ENCODE peak calls at places on chromosomes 6 and 20, in ten cellular contexts. T, H, M, E, O, U, Z, K, J and L are unnamed samples. For H3K4me1, the result is how much of the 10 kb centered on the place peaks cover.

GRCh38 chr20:1322511-1323245 is 6.3 kb downstream of the SDCBP2 start:
- DNase-seq in T (no peak), H (peak), M (peak), E (no peak), O (no peak), U (peak), Z (no peak), K (no peak), J (peak), L (peak)

GRCh38 chr20:11919571-11919970 is 1.9 kb downstream of the BTBD3 start:
- DNase-seq in T (no peak), H (no peak), M (no peak), E (no peak), O (no peak), U (no peak), Z (no peak), K (no peak), J (no peak), L (no peak)

GRCh38 chr6:84220809-84221409 is 6.5 kb downstream of the CEP162 start:
- DNase-seq in T (no peak), H (peak), M (peak), E (no peak), O (peak), U (no peak), Z (no peak), K (no peak), J (no peak), L (no peak)

GRCh38 chr20:63699466-63700198 is 3.2 kb downstream of the TNFRSF6B start:
- DNase-seq in T (no peak), H (no peak), M (no peak), E (no peak), O (no peak), U (peak), Z (no peak), K (no peak), J (no peak), L (no peak)

GRCh38 chr6:82568290-82568993 is 204.8 kb downstream of the TPBG start:
- DNase-seq in T (no peak), H (no peak), M (no peak), E (no peak), O (no peak), U (no peak), Z (no peak), K (no peak), J (no peak), L (no peak)

GRCh38 chr6:147586044-147586443 is 77.6 kb downstream of the SAMD5 start:
- DNase-seq in T (no peak), H (peak), M (peak), E (peak), O (no peak), U (peak), Z (no peak), K (peak), J (no peak), L (no peak)

GRCh38 chr20:4029505-4030467 is 14.4 kb upstream of the RNF24 start:
- DNase-seq in T (no peak), H (peak), M (no peak), E (no peak), O (no peak), U (no peak), Z (no peak), K (no peak), J (no peak), L (no peak)

GRCh38 chr20:63498950-63499332 is at the start of gene EEF1A2:
- DNase-seq in T (peak), H (peak), M (no peak), E (no peak), O (no peak), U (no peak), Z (peak), K (no peak), J (no peak), L (peak)

GRCh38 chr6:169866668-169867521 is 115.5 kb downstream of the ERMARD start:
- DNase-seq in T (peak), H (no peak), M (no peak), E (no peak), O (no peak), U (no peak), Z (no peak), K (no peak), J (peak), L (no peak)

GRCh38 chr6:144314562-144314961 is 29.4 kb downstream of the UTRN start:
- DNase-seq in T (no peak), H (no peak), M (no peak), E (no peak), O (no peak), U (no peak), Z (no peak), K (peak), J (no peak), L (no peak)

GRCh38 chr6:31899882-31900722 is 1.8 kb downstream of the ZBTB12 start:
- DNase-seq in T (no peak), H (no peak), M (no peak), E (no peak), O (no peak), U (peak), Z (peak), K (no peak), J (no peak), L (no peak)

GRCh38 chr20:64112691-64113443 is 5.5 kb upstream of the NPBWR2 start:
- DNase-seq in T (peak), H (no peak), M (no peak), E (no peak), O (no peak), U (no peak), Z (no peak), K (no peak), J (no peak), L (peak)

GRCh38 chr20:47198254-47198671 is 158.2 kb downstream of the ZMYND8 start:
- DNase-seq in T (no peak), H (peak), M (no peak), E (no peak), O (no peak), U (no peak), Z (no peak), K (no peak), J (no peak), L (no peak)

GRCh38 chr6:160931378-160932343 is 59.9 kb upstream of the MAP3K4 start:
- DNase-seq in T (no peak), H (peak), M (no peak), E (no peak), O (no peak), U (no peak), Z (no peak), K (no peak), J (no peak), L (no peak)

GRCh38 chr6:112984899-112985298 is 637.8 kb downstream of the RFPL4B start:
- DNase-seq in T (no peak), H (no peak), M (no peak), E (no peak), O (no peak), U (no peak), Z (no peak), K (no peak), J (no peak), L (no peak)

GRCh38 chr6:150290429-150290828 is 78.4 kb upstream of the IYD start:
- DNase-seq in T (no peak), H (no peak), M (peak), E (no peak), O (no peak), U (no peak), Z (no peak), K (no peak), J (no peak), L (no peak)

GRCh38 chr6:4280721-4281120 is 145.3 kb upstream of the ECI2 start:
- DNase-seq in T (no peak), H (peak), M (peak), E (no peak), O (no peak), U (no peak), Z (no peak), K (no peak), J (peak), L (no peak)

GRCh38 chr6:45420909-45421699 is 43.4 kb upstream of the SUPT3H start:
- DNase-seq in T (no peak), H (no peak), M (peak), E (no peak), O (no peak), U (no peak), Z (no peak), K (no peak), J (no peak), L (no peak)

GRCh38 chr20:15937179-15937578 is 636.1 kb downstream of the KIF16B start:
- DNase-seq in T (no peak), H (no peak), M (no peak), E (no peak), O (no peak), U (no peak), Z (no peak), K (no peak), J (no peak), L (no peak)
- H3K4me1 ChIP-seq in T (under half), H (under half), M (under half), E (under half), O (under half), U (under half), Z (under half), K (under half), J (under half), L (under half)

GRCh38 chr6:35065441-35065800 is 75.7 kb downstream of the TCP11 start:
- DNase-seq in T (no peak), H (no peak), M (no peak), E (no peak), O (no peak), U (no peak), Z (no peak), K (no peak), J (no peak), L (no peak)

GRCh38 chr6:35063701-35064507 is 77.2 kb downstream of the TCP11 start:
- DNase-seq in T (no peak), H (no peak), M (no peak), E (no peak), O (no peak), U (no peak), Z (no peak), K (no peak), J (no peak), L (no peak)

GRCh38 chr6:35062676-35063574 is 78.2 kb downstream of the TCP11 start:
- DNase-seq in T (no peak), H (no peak), M (no peak), E (no peak), O (no peak), U (no peak), Z (no peak), K (no peak), J (no peak), L (no peak)

GRCh38 chr6:35065870-35066269 is 75.3 kb downstream of the TCP11 start:
- DNase-seq in T (no peak), H (no peak), M (no peak), E (no peak), O (no peak), U (no peak), Z (no peak), K (peak), J (no peak), L (no peak)

GRCh38 chr6:35064508-35065440 is 76.4 kb downstream of the TCP11 start:
- DNase-seq in T (no peak), H (no peak), M (no peak), E (no peak), O (no peak), U (no peak), Z (no peak), K (no peak), J (no peak), L (no peak)
- H3K27ac ChIP-seq in T (no peak), H (no peak), M (no peak), E (no peak), O (no peak), U (no peak), Z (no peak), K (no peak), J (no peak), L (no peak)

DNA sequence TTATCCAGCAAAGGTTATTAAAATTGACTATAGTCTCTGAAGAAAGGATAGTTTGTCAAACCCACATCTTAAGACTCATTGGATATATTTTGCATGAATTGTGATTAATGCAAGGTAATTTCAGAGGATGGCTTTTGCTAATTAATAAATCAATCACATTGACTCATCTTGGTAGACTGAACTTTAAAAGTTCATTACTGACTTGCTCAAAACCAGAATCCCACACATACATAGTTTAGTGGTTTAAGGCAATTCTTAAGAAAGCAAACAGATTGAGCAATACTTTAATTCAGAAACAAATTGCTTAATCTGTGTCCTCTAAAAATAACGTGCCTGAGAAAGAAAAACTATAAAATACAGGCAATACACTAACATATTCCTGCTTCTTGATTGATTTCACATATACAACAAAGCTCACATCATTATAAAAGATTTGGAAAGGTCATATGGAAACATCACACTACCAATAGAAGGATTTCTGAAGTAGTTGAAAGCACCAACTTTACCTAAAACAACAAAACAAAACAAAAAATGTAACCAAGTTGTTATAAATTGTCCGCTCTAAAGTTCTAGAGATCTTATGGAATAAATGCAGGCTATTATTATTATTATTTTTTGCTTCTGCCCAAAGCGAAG is 63.1 kb upstream of the ZNF217 start:
- DNase-seq in T (no peak), H (peak), M (peak), E (no peak), O (no peak), U (no peak), Z (no peak), K (no peak), J (no peak), L (no peak)
- H3K4me1 ChIP-seq in T (half or more), H (under half), M (under half), E (under half), O (under half), U (under half), Z (under half), K (under half), J (under half), L (under half)

GRCh38 chr20:51960004-51960403 is 157.7 kb upstream of the SALL4 start:
- DNase-seq in T (no peak), H (no peak), M (no peak), E (no peak), O (no peak), U (no peak), Z (no peak), K (no peak), J (no peak), L (no peak)
- H3K27ac ChIP-seq in T (no peak), H (no peak), M (no peak), E (no peak), O (no peak), U (no peak), Z (no peak), K (no peak), J (no peak), L (no peak)

GRCh38 chr6:53041356-53041755 is 23.8 kb upstream of the FBXO9 start:
- DNase-seq in T (no peak), H (peak), M (peak), E (no peak), O (no peak), U (no peak), Z (no peak), K (no peak), J (no peak), L (no peak)
- H3K4me1 ChIP-seq in T (under half), H (under half), M (under half), E (under half), O (under half), U (under half), Z (under half), K (under half), J (under half), L (under half)

GRCh38 chr6:2999005-2999620 is 581 bp upstream of the NQO2 start:
- DNase-seq in T (no peak), H (peak), M (peak), E (no peak), O (no peak), U (no peak), Z (no peak), K (peak), J (no peak), L (no peak)
- H3K27ac ChIP-seq in T (peak), H (peak), M (peak), E (peak), O (peak), U (peak), Z (peak), K (peak), J (peak), L (peak)

GRCh38 chr20:38893485-38894090 is 32.6 kb upstream of the FAM83D start:
- DNase-seq in T (peak), H (peak), M (peak), E (peak), O (peak), U (peak), Z (peak), K (peak), J (no peak), L (peak)
- H3K4me1 ChIP-seq in T (under half), H (under half), M (under half), E (under half), O (under half), U (under half), Z (under half), K (under half), J (under half), L (under half)

GRCh38 chr6:159117541-159117940 is 51.7 kb upstream of the FNDC1 start:
- DNase-seq in T (no peak), H (no peak), M (no peak), E (no peak), O (no peak), U (no peak), Z (no peak), K (peak), J (no peak), L (no peak)

GRCh38 chr6:159117031-159117430 is 52.2 kb upstream of the FNDC1 start:
- DNase-seq in T (no peak), H (peak), M (peak), E (no peak), O (no peak), U (no peak), Z (no peak), K (peak), J (no peak), L (no peak)

GRCh38 chr6:159121387-159121955 is 47.7 kb upstream of the FNDC1 start:
- DNase-seq in T (no peak), H (no peak), M (no peak), E (no peak), O (no peak), U (no peak), Z (no peak), K (no peak), J (no peak), L (no peak)

GRCh38 chr6:159118941-159119340 is 50.3 kb upstream of the FNDC1 start:
- DNase-seq in T (no peak), H (no peak), M (no peak), E (no peak), O (no peak), U (no peak), Z (no peak), K (no peak), J (no peak), L (no peak)

DNA sequence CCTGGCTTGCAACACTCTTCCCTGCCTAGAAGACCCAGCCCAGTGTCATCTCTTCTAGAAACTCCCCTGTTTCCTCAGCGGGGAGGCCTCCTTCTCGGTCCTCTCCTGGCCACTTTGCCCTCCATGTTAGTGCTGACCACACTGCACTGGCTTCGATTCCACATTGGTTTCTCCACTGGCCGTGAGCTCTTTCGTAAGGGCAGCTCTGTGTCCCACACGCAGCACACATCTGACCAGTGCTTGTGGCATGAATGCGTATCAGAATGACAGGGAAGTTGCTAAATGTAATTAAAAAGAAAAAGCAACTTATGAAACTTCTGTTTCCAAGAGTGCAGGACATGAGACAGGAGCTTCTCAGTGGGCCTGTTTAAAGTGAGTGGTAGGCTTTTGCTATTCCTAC is 49.4 kb upstream of the FNDC1 start:
- DNase-seq in T (no peak), H (no peak), M (no peak), E (no peak), O (no peak), U (no peak), Z (no peak), K (peak), J (no peak), L (no peak)
- H3K27ac ChIP-seq in T (no peak), H (no peak), M (no peak), E (no peak), O (no peak), U (no peak), Z (no peak), K (peak), J (no peak), L (peak)